ENCODE peak calls at places on chromosomes 4 and X, in seven cellular contexts. X, E, U, Y, I, Z and G are unnamed samples.
A peak's percentile ranks its signal among the peaks of the same experiment; 100 is the strongest.

GRCh38 chr4:145531193-145531592 is 49.5 kb downstream of the SMAD1 start:
- DNase-seq in X (no peak), E (no peak), U (peak; percentile 6), Y (no peak), I (peak; percentile 31), Z (no peak), G (no peak)

GRCh38 chrX:17014216-17014615 is 67.8 kb downstream of the REPS2 start:
- DNase-seq in X (no peak), E (no peak), U (no peak), Y (no peak), I (no peak), Z (no peak), G (no peak)

GRCh38 chrX:30533261-30533660 is 44.3 kb downstream of the TASL start:
- DNase-seq in X (peak; percentile 53), E (no peak), U (peak; percentile 50), Y (no peak), I (no peak), Z (no peak), G (no peak)

GRCh38 chr4:128810331-128810870 is 901 bp downstream of the JADE1 start:
- DNase-seq in X (no peak), E (peak; percentile 30), U (peak; percentile 62), Y (no peak), I (peak; percentile 77), Z (peak; percentile 52), G (peak; percentile 32)

GRCh38 chr4:126604273-126604867 is 1028.4 kb upstream of the INTU start:
- DNase-seq in X (no peak), E (no peak), U (peak; percentile 77), Y (peak; percentile 48), I (peak; percentile 29), Z (peak; percentile 5), G (no peak)

GRCh38 chr4:126223784-126224407 is 909.1 kb downstream of the FAT4 start:
- DNase-seq in X (no peak), E (no peak), U (peak; percentile 51), Y (no peak), I (peak; percentile 3), Z (no peak), G (no peak)

GRCh38 chr4:165631208-165631894 is 241.7 kb upstream of the TLL1 start:
- DNase-seq in X (peak; percentile 38), E (no peak), U (peak; percentile 48), Y (no peak), I (no peak), Z (no peak), G (no peak)

GRCh38 chrX:10203617-10204016 is 46.8 kb downstream of the CLCN4 start:
- DNase-seq in X (no peak), E (no peak), U (no peak), Y (no peak), I (no peak), Z (no peak), G (no peak)

GRCh38 chr4:152016325-152016665 is 255.5 kb upstream of the GATB start:
- DNase-seq in X (no peak), E (no peak), U (no peak), Y (no peak), I (no peak), Z (no peak), G (no peak)

GRCh38 chr4:62119195-62119594 is 919.1 kb downstream of the ADGRL3 start:
- DNase-seq in X (no peak), E (no peak), U (no peak), Y (no peak), I (no peak), Z (no peak), G (no peak)

GRCh38 chrX:44462851-44463250 is 79.8 kb downstream of the FUNDC1 start:
- DNase-seq in X (no peak), E (no peak), U (peak; percentile 49), Y (peak; percentile 30), I (no peak), Z (no peak), G (no peak)

GRCh38 chr4:156475322-156475721 is 496.3 kb downstream of the PDGFC start:
- DNase-seq in X (no peak), E (no peak), U (peak; percentile 81), Y (peak; percentile 41), I (peak; percentile 21), Z (no peak), G (no peak)

GRCh38 chr4:57055873-57056272 is 54.3 kb downstream of the IGFBP7 start:
- DNase-seq in X (no peak), E (no peak), U (no peak), Y (no peak), I (no peak), Z (no peak), G (no peak)

GRCh38 chr4:15706646-15707362 is 3.9 kb downstream of the BST1 start:
- DNase-seq in X (no peak), E (no peak), U (peak; percentile 59), Y (no peak), I (no peak), Z (no peak), G (no peak)

GRCh38 chr4:47187608-47188007 is 156.2 kb downstream of the GABRB1 start:
- DNase-seq in X (no peak), E (no peak), U (no peak), Y (no peak), I (no peak), Z (no peak), G (no peak)

GRCh38 chr4:26307027-26307426 is 13.8 kb upstream of the RBPJ start:
- DNase-seq in X (no peak), E (no peak), U (no peak), Y (no peak), I (no peak), Z (no peak), G (no peak)

GRCh38 chr4:959338-960139 is 13.8 kb downstream of the DGKQ start:
- DNase-seq in X (no peak), E (no peak), U (no peak), Y (no peak), I (no peak), Z (peak; percentile 3), G (no peak)

GRCh38 chr4:53461244-53461643 is 83.8 kb downstream of the FIP1L1 start:
- DNase-seq in X (no peak), E (no peak), U (no peak), Y (no peak), I (no peak), Z (no peak), G (no peak)

GRCh38 chrX:302975-303374 is 15.6 kb downstream of the GTPBP6 start:
- DNase-seq in X (no peak), E (no peak), U (no peak), Y (no peak), I (no peak), Z (no peak), G (no peak)

GRCh38 chr4:21864686-21865085 is 83.9 kb downstream of the KCNIP4 start:
- DNase-seq in X (no peak), E (no peak), U (no peak), Y (no peak), I (no peak), Z (no peak), G (no peak)

GRCh38 chr4:111652986-111653385 is 492.3 kb upstream of the FAM241A start:
- DNase-seq in X (no peak), E (no peak), U (no peak), Y (no peak), I (no peak), Z (no peak), G (no peak)

GRCh38 chrX:56800307-56800706 is 71.3 kb downstream of the NBDY start:
- DNase-seq in X (no peak), E (no peak), U (no peak), Y (no peak), I (no peak), Z (no peak), G (no peak)

GRCh38 chr4:53916431-53916889 is 147.9 kb downstream of the CHIC2 start:
- DNase-seq in X (peak; percentile 69), E (no peak), U (peak; percentile 73), Y (no peak), I (no peak), Z (no peak), G (no peak)

GRCh38 chr4:106594291-106594952 is 225.8 kb upstream of the GIMD1 start:
- DNase-seq in X (no peak), E (no peak), U (peak; percentile 70), Y (no peak), I (no peak), Z (no peak), G (no peak)

GRCh38 chrX:65522739-65523372 is 11.7 kb downstream of the LAS1L start:
- DNase-seq in X (peak; percentile 19), E (no peak), U (peak; percentile 49), Y (no peak), I (no peak), Z (no peak), G (no peak)

GRCh38 chrX:100939336-100939735 is 10.6 kb upstream of the XKRX start:
- DNase-seq in X (no peak), E (no peak), U (no peak), Y (no peak), I (no peak), Z (peak; percentile 42), G (no peak)

GRCh38 chr4:124414641-124415040 is 297.9 kb downstream of the ANKRD50 start:
- DNase-seq in X (peak; percentile 57), E (no peak), U (peak; percentile 75), Y (peak; percentile 83), I (no peak), Z (no peak), G (no peak)

GRCh38 chr4:8303485-8304281 is 34.1 kb downstream of the HTRA3 start:
- DNase-seq in X (peak; percentile 73), E (no peak), U (peak; percentile 94), Y (peak; percentile 39), I (no peak), Z (no peak), G (no peak)

GRCh38 chrX:7515681-7516413 is 327.1 kb upstream of the VCX start:
- DNase-seq in X (no peak), E (no peak), U (peak; percentile 68), Y (peak; percentile 1), I (no peak), Z (no peak), G (no peak)

GRCh38 chrX:10516781-10517322 is 103.5 kb downstream of the MID1 start:
- DNase-seq in X (no peak), E (no peak), U (no peak), Y (no peak), I (no peak), Z (no peak), G (no peak)

GRCh38 chrX:85024044-85024443 is 20.4 kb downstream of the APOOL start:
- DNase-seq in X (no peak), E (no peak), U (no peak), Y (no peak), I (no peak), Z (no peak), G (no peak)

GRCh38 chr4:107897823-107898222 is 33.5 kb upstream of the CYP2U1 start:
- DNase-seq in X (no peak), E (no peak), U (peak; percentile 15), Y (no peak), I (no peak), Z (no peak), G (no peak)

GRCh38 chrX:150502091-150502490 is 66.3 kb upstream of the MTM1 start:
- DNase-seq in X (no peak), E (no peak), U (no peak), Y (no peak), I (no peak), Z (no peak), G (no peak)

GRCh38 chr4:10077101-10077491 is 39.5 kb downstream of the WDR1 start:
- DNase-seq in X (no peak), E (no peak), U (no peak), Y (no peak), I (no peak), Z (no peak), G (no peak)

GRCh38 chr4:77473509-77473908 is 132.1 kb upstream of the CXCL13 start:
- DNase-seq in X (no peak), E (no peak), U (peak; percentile 20), Y (peak; percentile 48), I (peak; percentile 47), Z (no peak), G (peak; percentile 41)

GRCh38 chr4:131091896-131092295 is 1995.9 kb downstream of the C4orf33 start:
- DNase-seq in X (peak; percentile 5), E (no peak), U (peak; percentile 8), Y (peak; percentile 31), I (peak; percentile 51), Z (no peak), G (no peak)